ENCODE peak calls at places on chromosomes 16 and 17, in seven cellular contexts. One of them, this sample, is unnamed.

GRCh38 chr17:74682442-74683190 is 30.1 kb downstream of the CD300LF start:
- DNase-seq in stimulated activated CD8-positive, alpha-beta memory T cell treated with anti-CD3 and anti-CD28 coated beads, Interleukin-2, amount 100 ng/mL, for 48 hours: no peak
- DNase-seq in Right ventricle myocardium superior: no peak
- DNase-seq in activated T-helper 1 cell treated with anti-CD3 and anti-CD28 coated beads, Interleukin-2, amount 50 U/mL, for 16 hours: no peak
- DNase-seq in hypothalamus: no peak
- DNase-seq in choroid plexus epithelial cell: no peak
- DNase-seq in NCI-H1092: no peak
- DNase-seq in this sample: no peak

GRCh38 chr16:48395375-48395774 is 10.2 kb upstream of the SIAH1 start:
- DNase-seq in activated T-helper 1 cell treated with anti-CD3 and anti-CD28 coated beads, Interleukin-2, amount 50 U/mL, for 16 hours: no peak
- DNase-seq in NCI-H1092: no peak
- DNase-seq in stimulated activated CD8-positive, alpha-beta memory T cell treated with anti-CD3 and anti-CD28 coated beads, Interleukin-2, amount 100 ng/mL, for 48 hours: no peak
- DNase-seq in Right ventricle myocardium superior: no peak
- DNase-seq in hypothalamus: no peak
- DNase-seq in choroid plexus epithelial cell: no peak
- DNase-seq in this sample: no peak

GRCh38 chr17:31582151-31582907 is 190.9 kb downstream of the RAB11FIP4 start:
- DNase-seq in hypothalamus: peak
- DNase-seq in stimulated activated CD8-positive, alpha-beta memory T cell treated with anti-CD3 and anti-CD28 coated beads, Interleukin-2, amount 100 ng/mL, for 48 hours: no peak
- DNase-seq in activated T-helper 1 cell treated with anti-CD3 and anti-CD28 coated beads, Interleukin-2, amount 50 U/mL, for 16 hours: no peak
- DNase-seq in NCI-H1092: no peak
- DNase-seq in Right ventricle myocardium superior: peak
- DNase-seq in choroid plexus epithelial cell: peak
- DNase-seq in this sample: no peak

GRCh38 chr17:21288581-21289017 is 4.1 kb downstream of the MAP2K3 start:
- DNase-seq in NCI-H1092: no peak
- DNase-seq in Right ventricle myocardium superior: no peak
- DNase-seq in hypothalamus: no peak
- DNase-seq in stimulated activated CD8-positive, alpha-beta memory T cell treated with anti-CD3 and anti-CD28 coated beads, Interleukin-2, amount 100 ng/mL, for 48 hours: no peak
- DNase-seq in activated T-helper 1 cell treated with anti-CD3 and anti-CD28 coated beads, Interleukin-2, amount 50 U/mL, for 16 hours: no peak
- DNase-seq in choroid plexus epithelial cell: no peak
- DNase-seq in this sample: no peak

GRCh38 chr17:49365667-49366066 is 3.6 kb upstream of the ZNF652 start:
- DNase-seq in Right ventricle myocardium superior: no peak
- DNase-seq in hypothalamus: peak
- DNase-seq in choroid plexus epithelial cell: peak
- DNase-seq in NCI-H1092: peak
- DNase-seq in activated T-helper 1 cell treated with anti-CD3 and anti-CD28 coated beads, Interleukin-2, amount 50 U/mL, for 16 hours: no peak
- DNase-seq in stimulated activated CD8-positive, alpha-beta memory T cell treated with anti-CD3 and anti-CD28 coated beads, Interleukin-2, amount 100 ng/mL, for 48 hours: no peak
- DNase-seq in this sample: no peak

GRCh38 chr16:1741553-1742165 is 29.7 kb downstream of the NME3 start:
- DNase-seq in Right ventricle myocardium superior: no peak
- DNase-seq in NCI-H1092: no peak
- DNase-seq in choroid plexus epithelial cell: no peak
- DNase-seq in stimulated activated CD8-positive, alpha-beta memory T cell treated with anti-CD3 and anti-CD28 coated beads, Interleukin-2, amount 100 ng/mL, for 48 hours: no peak
- DNase-seq in activated T-helper 1 cell treated with anti-CD3 and anti-CD28 coated beads, Interleukin-2, amount 50 U/mL, for 16 hours: no peak
- DNase-seq in hypothalamus: no peak
- DNase-seq in this sample: no peak

GRCh38 chr16:7185689-7186088 is 147.0 kb upstream of the RBFOX1 start:
- DNase-seq in activated T-helper 1 cell treated with anti-CD3 and anti-CD28 coated beads, Interleukin-2, amount 50 U/mL, for 16 hours: no peak
- DNase-seq in NCI-H1092: no peak
- DNase-seq in Right ventricle myocardium superior: no peak
- DNase-seq in choroid plexus epithelial cell: no peak
- DNase-seq in stimulated activated CD8-positive, alpha-beta memory T cell treated with anti-CD3 and anti-CD28 coated beads, Interleukin-2, amount 100 ng/mL, for 48 hours: no peak
- DNase-seq in hypothalamus: no peak
- DNase-seq in this sample: no peak

GRCh38 chr16:57770361-57770760 is 31.9 kb downstream of the KIFC3 start:
- DNase-seq in NCI-H1092: no peak
- DNase-seq in activated T-helper 1 cell treated with anti-CD3 and anti-CD28 coated beads, Interleukin-2, amount 50 U/mL, for 16 hours: no peak
- DNase-seq in stimulated activated CD8-positive, alpha-beta memory T cell treated with anti-CD3 and anti-CD28 coated beads, Interleukin-2, amount 100 ng/mL, for 48 hours: no peak
- DNase-seq in Right ventricle myocardium superior: no peak
- DNase-seq in hypothalamus: no peak
- DNase-seq in choroid plexus epithelial cell: no peak
- DNase-seq in this sample: no peak

GRCh38 chr16:87431926-87432325 is 39.8 kb downstream of the MAP1LC3B start:
- DNase-seq in hypothalamus: no peak
- DNase-seq in choroid plexus epithelial cell: peak
- DNase-seq in activated T-helper 1 cell treated with anti-CD3 and anti-CD28 coated beads, Interleukin-2, amount 50 U/mL, for 16 hours: no peak
- DNase-seq in stimulated activated CD8-positive, alpha-beta memory T cell treated with anti-CD3 and anti-CD28 coated beads, Interleukin-2, amount 100 ng/mL, for 48 hours: no peak
- DNase-seq in NCI-H1092: no peak
- DNase-seq in Right ventricle myocardium superior: peak
- DNase-seq in this sample: no peak

GRCh38 chr17:35666967-35667552 is 64.4 kb upstream of the RASL10B start:
- DNase-seq in hypothalamus: no peak
- DNase-seq in stimulated activated CD8-positive, alpha-beta memory T cell treated with anti-CD3 and anti-CD28 coated beads, Interleukin-2, amount 100 ng/mL, for 48 hours: no peak
- DNase-seq in activated T-helper 1 cell treated with anti-CD3 and anti-CD28 coated beads, Interleukin-2, amount 50 U/mL, for 16 hours: no peak
- DNase-seq in Right ventricle myocardium superior: no peak
- DNase-seq in NCI-H1092: no peak
- DNase-seq in choroid plexus epithelial cell: peak
- DNase-seq in this sample: no peak

GRCh38 chr16:67674851-67675578 is 8.4 kb downstream of the C16orf86 start:
- DNase-seq in Right ventricle myocardium superior: no peak
- DNase-seq in stimulated activated CD8-positive, alpha-beta memory T cell treated with anti-CD3 and anti-CD28 coated beads, Interleukin-2, amount 100 ng/mL, for 48 hours: no peak
- DNase-seq in choroid plexus epithelial cell: no peak
- DNase-seq in NCI-H1092: no peak
- DNase-seq in activated T-helper 1 cell treated with anti-CD3 and anti-CD28 coated beads, Interleukin-2, amount 50 U/mL, for 16 hours: no peak
- DNase-seq in hypothalamus: no peak
- DNase-seq in this sample: no peak

GRCh38 chr16:86517652-86518258 is 7.4 kb downstream of the FOXF1 start:
- DNase-seq in activated T-helper 1 cell treated with anti-CD3 and anti-CD28 coated beads, Interleukin-2, amount 50 U/mL, for 16 hours: no peak
- DNase-seq in hypothalamus: peak
- DNase-seq in Right ventricle myocardium superior: peak
- DNase-seq in choroid plexus epithelial cell: peak
- DNase-seq in NCI-H1092: peak
- DNase-seq in stimulated activated CD8-positive, alpha-beta memory T cell treated with anti-CD3 and anti-CD28 coated beads, Interleukin-2, amount 100 ng/mL, for 48 hours: peak
- DNase-seq in this sample: no peak

GRCh38 chr16:56401482-56401881 is 23.9 kb downstream of the AMFR start:
- DNase-seq in stimulated activated CD8-positive, alpha-beta memory T cell treated with anti-CD3 and anti-CD28 coated beads, Interleukin-2, amount 100 ng/mL, for 48 hours: no peak
- DNase-seq in activated T-helper 1 cell treated with anti-CD3 and anti-CD28 coated beads, Interleukin-2, amount 50 U/mL, for 16 hours: no peak
- DNase-seq in hypothalamus: no peak
- DNase-seq in choroid plexus epithelial cell: peak
- DNase-seq in Right ventricle myocardium superior: no peak
- DNase-seq in NCI-H1092: no peak
- DNase-seq in this sample: no peak

GRCh38 chr16:84911490-84912216 is 91.9 kb downstream of the CRISPLD2 start:
- DNase-seq in NCI-H1092: no peak
- DNase-seq in Right ventricle myocardium superior: peak
- DNase-seq in activated T-helper 1 cell treated with anti-CD3 and anti-CD28 coated beads, Interleukin-2, amount 50 U/mL, for 16 hours: no peak
- DNase-seq in choroid plexus epithelial cell: peak
- DNase-seq in stimulated activated CD8-positive, alpha-beta memory T cell treated with anti-CD3 and anti-CD28 coated beads, Interleukin-2, amount 100 ng/mL, for 48 hours: no peak
- DNase-seq in hypothalamus: no peak
- DNase-seq in this sample: no peak

GRCh38 chr17:42585353-42585752 is 7.8 kb upstream of the PSMC3IP start:
- DNase-seq in stimulated activated CD8-positive, alpha-beta memory T cell treated with anti-CD3 and anti-CD28 coated beads, Interleukin-2, amount 100 ng/mL, for 48 hours: no peak
- DNase-seq in activated T-helper 1 cell treated with anti-CD3 and anti-CD28 coated beads, Interleukin-2, amount 50 U/mL, for 16 hours: no peak
- DNase-seq in hypothalamus: no peak
- DNase-seq in choroid plexus epithelial cell: peak
- DNase-seq in Right ventricle myocardium superior: no peak
- DNase-seq in NCI-H1092: no peak
- DNase-seq in this sample: no peak

GRCh38 chr17:45425125-45425983 is 7.3 kb downstream of the ARHGAP27 start:
- DNase-seq in NCI-H1092: no peak
- DNase-seq in activated T-helper 1 cell treated with anti-CD3 and anti-CD28 coated beads, Interleukin-2, amount 50 U/mL, for 16 hours: no peak
- DNase-seq in choroid plexus epithelial cell: peak
- DNase-seq in hypothalamus: no peak
- DNase-seq in stimulated activated CD8-positive, alpha-beta memory T cell treated with anti-CD3 and anti-CD28 coated beads, Interleukin-2, amount 100 ng/mL, for 48 hours: no peak
- DNase-seq in Right ventricle myocardium superior: peak
- DNase-seq in this sample: peak

GRCh38 chr17:83053779-83054451 is 25.5 kb upstream of the METRNL start:
- DNase-seq in stimulated activated CD8-positive, alpha-beta memory T cell treated with anti-CD3 and anti-CD28 coated beads, Interleukin-2, amount 100 ng/mL, for 48 hours: peak
- DNase-seq in hypothalamus: no peak
- DNase-seq in activated T-helper 1 cell treated with anti-CD3 and anti-CD28 coated beads, Interleukin-2, amount 50 U/mL, for 16 hours: no peak
- DNase-seq in choroid plexus epithelial cell: no peak
- DNase-seq in Right ventricle myocardium superior: no peak
- DNase-seq in NCI-H1092: no peak
- DNase-seq in this sample: no peak

GRCh38 chr17:50459081-50459676 is 9.5 kb downstream of the CHAD start:
- DNase-seq in NCI-H1092: no peak
- DNase-seq in stimulated activated CD8-positive, alpha-beta memory T cell treated with anti-CD3 and anti-CD28 coated beads, Interleukin-2, amount 100 ng/mL, for 48 hours: no peak
- DNase-seq in activated T-helper 1 cell treated with anti-CD3 and anti-CD28 coated beads, Interleukin-2, amount 50 U/mL, for 16 hours: no peak
- DNase-seq in hypothalamus: no peak
- DNase-seq in Right ventricle myocardium superior: no peak
- DNase-seq in choroid plexus epithelial cell: peak
- DNase-seq in this sample: no peak

GRCh38 chr17:72463287-72464102 is 342.7 kb downstream of the SOX9 start:
- DNase-seq in NCI-H1092: no peak
- DNase-seq in Right ventricle myocardium superior: no peak
- DNase-seq in stimulated activated CD8-positive, alpha-beta memory T cell treated with anti-CD3 and anti-CD28 coated beads, Interleukin-2, amount 100 ng/mL, for 48 hours: no peak
- DNase-seq in hypothalamus: no peak
- DNase-seq in choroid plexus epithelial cell: no peak
- DNase-seq in activated T-helper 1 cell treated with anti-CD3 and anti-CD28 coated beads, Interleukin-2, amount 50 U/mL, for 16 hours: no peak
- DNase-seq in this sample: no peak

GRCh38 chr17:77465358-77466041 is 324.7 kb downstream of the SEC14L1 start:
- DNase-seq in activated T-helper 1 cell treated with anti-CD3 and anti-CD28 coated beads, Interleukin-2, amount 50 U/mL, for 16 hours: peak
- DNase-seq in choroid plexus epithelial cell: peak
- DNase-seq in Right ventricle myocardium superior: peak
- DNase-seq in stimulated activated CD8-positive, alpha-beta memory T cell treated with anti-CD3 and anti-CD28 coated beads, Interleukin-2, amount 100 ng/mL, for 48 hours: peak
- DNase-seq in NCI-H1092: no peak
- DNase-seq in hypothalamus: no peak
- DNase-seq in this sample: no peak

GRCh38 chr16:56617212-56618085 is 8.1 kb upstream of the MT1E start:
- DNase-seq in activated T-helper 1 cell treated with anti-CD3 and anti-CD28 coated beads, Interleukin-2, amount 50 U/mL, for 16 hours: no peak
- DNase-seq in stimulated activated CD8-positive, alpha-beta memory T cell treated with anti-CD3 and anti-CD28 coated beads, Interleukin-2, amount 100 ng/mL, for 48 hours: peak
- DNase-seq in Right ventricle myocardium superior: peak
- DNase-seq in NCI-H1092: no peak
- DNase-seq in hypothalamus: peak
- DNase-seq in choroid plexus epithelial cell: peak
- DNase-seq in this sample: no peak

GRCh38 chr17:307741-308507 is 44.7 kb downstream of the RPH3AL start:
- DNase-seq in hypothalamus: no peak
- DNase-seq in activated T-helper 1 cell treated with anti-CD3 and anti-CD28 coated beads, Interleukin-2, amount 50 U/mL, for 16 hours: no peak
- DNase-seq in Right ventricle myocardium superior: peak
- DNase-seq in choroid plexus epithelial cell: no peak
- DNase-seq in NCI-H1092: no peak
- DNase-seq in stimulated activated CD8-positive, alpha-beta memory T cell treated with anti-CD3 and anti-CD28 coated beads, Interleukin-2, amount 100 ng/mL, for 48 hours: no peak
- DNase-seq in this sample: no peak

GRCh38 chr16:21156767-21157467 is 1.6 kb upstream of the LDAF1 start:
- DNase-seq in activated T-helper 1 cell treated with anti-CD3 and anti-CD28 coated beads, Interleukin-2, amount 50 U/mL, for 16 hours: no peak
- DNase-seq in stimulated activated CD8-positive, alpha-beta memory T cell treated with anti-CD3 and anti-CD28 coated beads, Interleukin-2, amount 100 ng/mL, for 48 hours: no peak
- DNase-seq in Right ventricle myocardium superior: no peak
- DNase-seq in NCI-H1092: peak
- DNase-seq in hypothalamus: peak
- DNase-seq in choroid plexus epithelial cell: peak
- DNase-seq in this sample: peak

GRCh38 chr16:89350701-89351380 is 133.3 kb downstream of the ZNF778 start:
- DNase-seq in choroid plexus epithelial cell: no peak
- DNase-seq in activated T-helper 1 cell treated with anti-CD3 and anti-CD28 coated beads, Interleukin-2, amount 50 U/mL, for 16 hours: no peak
- DNase-seq in NCI-H1092: no peak
- DNase-seq in Right ventricle myocardium superior: no peak
- DNase-seq in stimulated activated CD8-positive, alpha-beta memory T cell treated with anti-CD3 and anti-CD28 coated beads, Interleukin-2, amount 100 ng/mL, for 48 hours: no peak
- DNase-seq in hypothalamus: no peak
- DNase-seq in this sample: no peak

GRCh38 chr16:86297391-86297790 is 212.9 kb upstream of the FOXF1 start:
- DNase-seq in NCI-H1092: no peak
- DNase-seq in hypothalamus: no peak
- DNase-seq in choroid plexus epithelial cell: peak
- DNase-seq in activated T-helper 1 cell treated with anti-CD3 and anti-CD28 coated beads, Interleukin-2, amount 50 U/mL, for 16 hours: no peak
- DNase-seq in stimulated activated CD8-positive, alpha-beta memory T cell treated with anti-CD3 and anti-CD28 coated beads, Interleukin-2, amount 100 ng/mL, for 48 hours: no peak
- DNase-seq in Right ventricle myocardium superior: no peak
- DNase-seq in this sample: no peak

GRCh38 chr16:1913327-1914083 is 4.7 kb downstream of the HS3ST6 start:
- DNase-seq in activated T-helper 1 cell treated with anti-CD3 and anti-CD28 coated beads, Interleukin-2, amount 50 U/mL, for 16 hours: no peak
- DNase-seq in stimulated activated CD8-positive, alpha-beta memory T cell treated with anti-CD3 and anti-CD28 coated beads, Interleukin-2, amount 100 ng/mL, for 48 hours: no peak
- DNase-seq in hypothalamus: no peak
- DNase-seq in choroid plexus epithelial cell: no peak
- DNase-seq in Right ventricle myocardium superior: no peak
- DNase-seq in NCI-H1092: peak
- DNase-seq in this sample: no peak

GRCh38 chr16:87276091-87276561 is 41.1 kb downstream of the C16orf95 start:
- DNase-seq in stimulated activated CD8-positive, alpha-beta memory T cell treated with anti-CD3 and anti-CD28 coated beads, Interleukin-2, amount 100 ng/mL, for 48 hours: no peak
- DNase-seq in NCI-H1092: no peak
- DNase-seq in choroid plexus epithelial cell: no peak
- DNase-seq in Right ventricle myocardium superior: no peak
- DNase-seq in activated T-helper 1 cell treated with anti-CD3 and anti-CD28 coated beads, Interleukin-2, amount 50 U/mL, for 16 hours: no peak
- DNase-seq in hypothalamus: no peak
- DNase-seq in this sample: no peak

This sample was measured in iPS DF 19.7.